ENCODE peak calls at places on chromosomes 13 and 19, in ten cellular contexts. N, J, M, O, C, K, U, B, L and Q are unnamed samples.
A peak's percentile ranks its signal among the peaks of the same experiment; 100 is the strongest.

GRCh38 chr13:45773236-45773635 is 71.1 kb downstream of the CBY2 start:
- DNase-seq in B (no peak), U (no peak), M (no peak), O (no peak), C (no peak), L (no peak), N (no peak), K (no peak), J (no peak), Q (no peak)

GRCh38 chr13:99605417-99606321 is 104.4 kb downstream of the TM9SF2 start:
- DNase-seq in M (no peak), U (peak; percentile 24), N (no peak), L (peak; percentile 78), B (no peak), C (no peak), O (peak; percentile 50), K (peak; percentile 75), J (peak; percentile 61), Q (no peak)

GRCh38 chr19:8251025-8251472 is 41.9 kb downstream of the CERS4 start:
- DNase-seq in K (peak; percentile 44), B (no peak), O (peak; percentile 91), U (no peak), N (peak; percentile 95), C (peak; percentile 81), M (no peak), L (no peak), J (peak; percentile 92), Q (peak; percentile 92)

GRCh38 chr13:98994896-98995295 is 17.0 kb upstream of the DOCK9 start:
- DNase-seq in O (no peak), C (no peak), K (no peak), N (no peak), J (no peak), B (no peak), U (no peak), M (no peak), L (no peak), Q (no peak)

GRCh38 chr13:89571676-89572075 is 1775.8 kb upstream of the MIR17HG start:
- DNase-seq in K (no peak), O (no peak), N (no peak), L (no peak), C (no peak), J (no peak), U (no peak), M (no peak), B (no peak), Q (no peak)

GRCh38 chr13:114015608-114016295 is 41.9 kb upstream of the C13orf46 start:
- DNase-seq in K (peak; percentile 75), J (peak; percentile 69), U (no peak), C (peak; percentile 92), N (no peak), L (no peak), B (no peak), O (peak; percentile 64), M (no peak), Q (no peak)

GRCh38 chr13:24273926-24274325 is 35.5 kb upstream of the C1QTNF9 start:
- DNase-seq in J (no peak), L (no peak), U (no peak), O (no peak), M (no peak), C (no peak), N (no peak), K (no peak), B (no peak), Q (no peak)

GRCh38 chr19:11382898-11383705 is 1.0 kb downstream of the EPOR start:
- DNase-seq in U (peak; percentile 89), C (peak; percentile 75), J (peak; percentile 81), O (peak; percentile 71), L (peak; percentile 70), K (peak; percentile 64), N (peak; percentile 73), M (no peak), B (no peak), Q (no peak)

GRCh38 chr13:56988543-56988942 is 152.2 kb upstream of the PRR20A start:
- DNase-seq in J (no peak), N (no peak), C (no peak), B (no peak), U (no peak), O (no peak), K (no peak), L (no peak), M (no peak), Q (no peak)

GRCh38 chr19:8935460-8935859 is 74.7 kb downstream of the MUC16 start:
- DNase-seq in U (no peak), N (no peak), O (no peak), B (no peak), J (no peak), K (no peak), L (no peak), C (no peak), M (no peak), Q (no peak)

GRCh38 chr13:76586842-76587241 is 299.4 kb downstream of the KCTD12 start:
- DNase-seq in J (no peak), N (no peak), C (no peak), O (no peak), L (no peak), U (no peak), M (no peak), B (no peak), K (no peak), Q (no peak)

DNA sequence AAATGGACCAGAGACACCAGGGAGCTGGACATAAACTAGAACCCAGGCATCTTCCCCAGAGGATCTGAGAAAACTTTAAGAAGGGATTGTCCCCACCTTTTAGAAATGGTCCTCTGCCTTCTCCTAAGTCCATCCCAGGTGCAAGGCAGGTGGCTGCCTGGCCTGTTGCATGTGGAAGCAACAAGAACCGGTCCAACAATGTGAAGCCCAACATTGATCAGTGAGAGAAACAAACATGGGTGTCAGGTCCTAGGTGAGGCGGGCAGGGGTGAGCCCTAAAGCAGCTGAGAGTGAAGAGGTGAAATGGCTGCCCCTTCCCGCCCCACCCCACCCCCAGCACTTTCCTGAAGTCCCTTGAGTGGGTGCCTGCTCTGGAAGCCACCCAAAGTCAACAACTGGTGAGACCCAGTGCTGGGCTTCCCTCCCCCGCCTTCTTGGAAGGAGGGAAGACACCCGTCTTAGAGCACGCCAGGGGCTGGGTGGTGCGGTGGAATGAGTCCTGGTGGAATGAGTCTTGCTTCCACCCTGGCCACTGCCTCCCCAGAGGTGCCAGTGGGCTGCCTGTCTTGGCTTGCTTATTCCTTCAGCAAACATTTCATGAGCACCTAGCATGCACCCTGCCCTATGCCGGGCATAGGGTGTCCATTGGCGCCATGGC is 1.7 kb downstream of the AP1M1 start:
- DNase-seq in J (peak; percentile 66), O (peak; percentile 57), L (no peak), K (no peak), M (no peak), C (no peak), N (peak; percentile 61), U (no peak), B (no peak), Q (no peak)
- TF ChIP-seq EP300 in J (no peak), O (no peak), L (no peak), K (no peak), M (no peak), C (no peak), N (no peak), U (no peak), B (no peak), Q (no peak)

DNA sequence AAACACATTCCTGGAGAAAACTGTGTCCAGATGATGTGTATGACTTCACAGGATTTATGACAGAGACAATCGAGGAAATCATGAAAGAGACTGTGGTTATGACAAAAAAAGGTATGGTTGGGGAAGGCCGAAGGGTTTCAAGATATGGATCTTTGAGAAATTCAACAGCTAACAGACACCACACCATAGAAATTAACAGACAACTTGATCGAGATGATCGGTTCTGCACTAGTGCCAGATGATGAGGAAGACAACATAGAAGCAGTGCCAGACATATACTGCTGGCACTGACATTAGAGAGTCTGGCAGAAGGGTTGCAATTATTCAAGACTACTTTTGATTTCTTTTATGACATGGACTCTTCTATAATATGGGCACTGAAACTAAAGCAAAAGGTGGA is 37.2 kb downstream of the KCNRG start:
- DNase-seq in U (no peak), C (no peak), J (no peak), O (no peak), M (no peak), N (no peak), L (no peak), K (no peak), B (no peak), Q (no peak)
- TF ChIP-seq POLR2AphosphoS5 in U (no peak), C (no peak), J (no peak), O (no peak), M (no peak), N (no peak), L (no peak), K (no peak), B (no peak), Q (no peak)

GRCh38 chr13:111115841-111116500 is 861 bp downstream of the ARHGEF7 start:
- DNase-seq in O (no peak), B (no peak), L (peak; percentile 12), C (peak; percentile 81), K (peak; percentile 29), J (no peak), U (no peak), M (no peak), N (no peak), Q (peak; percentile 37)
- TF ChIP-seq POLR2A in O (no peak), B (no peak), L (no peak), C (no peak), K (no peak), J (no peak), U (no peak), M (no peak), N (no peak), Q (no peak)

GRCh38 chr19:47377801-47378200 is 28.7 kb downstream of the DHX34 start:
- DNase-seq in C (no peak), B (no peak), N (no peak), K (no peak), U (no peak), M (no peak), J (no peak), O (no peak), L (no peak), Q (no peak)

GRCh38 chr19:47381121-47381520 is 32.0 kb downstream of the DHX34 start:
- DNase-seq in L (no peak), B (no peak), M (no peak), K (no peak), U (no peak), C (no peak), O (no peak), J (no peak), N (no peak), Q (no peak)

GRCh38 chr19:47378246-47378645 is 29.1 kb downstream of the DHX34 start:
- DNase-seq in L (no peak), B (no peak), J (no peak), C (no peak), O (no peak), U (no peak), N (no peak), K (no peak), M (no peak), Q (no peak)

GRCh38 chr19:47380559-47380958 is 31.4 kb downstream of the DHX34 start:
- DNase-seq in M (no peak), U (no peak), L (no peak), J (no peak), O (no peak), K (no peak), C (no peak), N (no peak), B (no peak), Q (no peak)

DNA sequence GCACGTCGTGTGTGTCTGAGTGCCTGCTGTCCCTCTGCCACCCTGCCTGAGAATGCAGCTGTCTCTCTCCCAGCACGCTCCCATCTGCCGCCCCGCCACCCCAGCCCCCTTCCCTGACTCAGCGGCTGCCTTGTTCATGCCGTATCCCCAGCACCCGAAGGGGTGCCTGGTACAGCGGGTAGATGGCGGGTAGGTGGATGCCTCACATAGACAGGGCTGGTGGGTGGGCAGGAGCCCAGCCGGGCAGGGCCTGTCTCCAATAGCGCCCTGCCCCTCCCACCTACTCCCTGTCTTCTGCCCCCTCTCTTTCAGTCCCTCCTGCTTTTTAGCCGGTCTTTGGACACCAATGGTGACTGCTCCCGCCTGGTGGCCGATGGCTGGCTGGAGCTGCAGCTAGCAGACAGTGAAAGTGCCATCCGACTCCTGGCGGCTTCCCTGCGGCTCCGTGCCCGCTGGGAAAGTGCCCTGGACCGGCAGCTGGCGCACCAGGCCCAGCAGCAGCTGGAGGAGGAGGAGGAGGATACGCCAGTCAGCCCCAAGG is 30.4 kb downstream of the DHX34 start:
- DNase-seq in C (no peak), L (no peak), O (no peak), B (no peak), N (no peak), J (no peak), K (no peak), U (no peak), M (no peak), Q (no peak)
- TF ChIP-seq EP300 in C (no peak), L (no peak), O (no peak), B (no peak), N (no peak), J (no peak), K (no peak), U (no peak), M (no peak), Q (no peak)